ENCODE peak calls at places on chromosomes 1 and 21, in seven cellular contexts. F is GM12878, M is HCT116, I is H1, Y is SK-N-SH, A is HepG2, Z is K562. T is an unnamed sample.

GRCh38 chr1:204950353-204951001 is 79.8 kb downstream of the NFASC start:
- DNase-seq in F (no peak), M (no peak), I (no peak), Y (no peak), A (no peak), Z (no peak), T (no peak)

GRCh38 chr1:63004868-63005267 is 220.9 kb downstream of the ATG4C start:
- DNase-seq in F (no peak), M (peak; percentile 7), I (no peak), Y (peak; percentile 37), A (peak; percentile 3), Z (no peak), T (peak; percentile 43)

GRCh38 chr1:243266231-243266630 is 10.4 kb downstream of the SDCCAG8 start:
- DNase-seq in F (no peak), M (no peak), I (no peak), Y (no peak), A (no peak), Z (no peak), T (no peak)

GRCh38 chr1:59477286-59477685 is 180.4 kb downstream of the FGGY start:
- DNase-seq in F (no peak), M (peak; percentile 72), I (no peak), Y (no peak), A (no peak), Z (no peak), T (no peak)

GRCh38 chr1:33130297-33130696 is 49.3 kb downstream of the AZIN2 start:
- DNase-seq in F (no peak), M (no peak), I (no peak), Y (no peak), A (no peak), Z (no peak), T (no peak)

GRCh38 chr1:183228650-183229220 is 42.7 kb downstream of the LAMC2 start:
- DNase-seq in F (no peak), M (no peak), I (no peak), Y (no peak), A (peak; percentile 36), Z (no peak), T (no peak)

GRCh38 chr1:9275567-9276034 is 17.1 kb upstream of the SPSB1 start:
- DNase-seq in F (peak; percentile 59), M (peak; percentile 42), I (no peak), Y (no peak), A (peak; percentile 46), Z (peak; percentile 62), T (no peak)

GRCh38 chr1:25528881-25529517 is 14.4 kb upstream of the LDLRAP1 start:
- DNase-seq in F (no peak), M (no peak), I (no peak), Y (peak; percentile 59), A (no peak), Z (no peak), T (no peak)

GRCh38 chr1:232036161-232036942 is 409.8 kb downstream of the DISC1 start:
- DNase-seq in F (no peak), M (no peak), I (no peak), Y (no peak), A (no peak), Z (no peak), T (no peak)

GRCh38 chr1:39174400-39175081 is 30.0 kb upstream of the MACF1 start:
- DNase-seq in F (no peak), M (no peak), I (no peak), Y (no peak), A (no peak), Z (no peak), T (no peak)

GRCh38 chr1:99886841-99887240 is 36.7 kb downstream of the AGL start:
- DNase-seq in F (no peak), M (no peak), I (no peak), Y (no peak), A (no peak), Z (no peak), T (no peak)

GRCh38 chr1:19963636-19964035 is 15.8 kb downstream of the PLA2G2A start:
- DNase-seq in F (no peak), M (no peak), I (no peak), Y (no peak), A (no peak), Z (no peak), T (no peak)

GRCh38 chr1:5951846-5952410 is 40.3 kb downstream of the NPHP4 start:
- DNase-seq in F (no peak), M (no peak), I (no peak), Y (no peak), A (no peak), Z (no peak), T (no peak)

GRCh38 chr1:115404936-115405335 is 66.9 kb upstream of the NGF start:
- DNase-seq in F (no peak), M (no peak), I (no peak), Y (no peak), A (no peak), Z (no peak), T (no peak)

GRCh38 chr1:175278236-175278635 is 85.7 kb upstream of the KIAA0040 start:
- DNase-seq in F (no peak), M (no peak), I (no peak), Y (no peak), A (no peak), Z (no peak), T (no peak)

GRCh38 chr1:53541263-53541625 is 82.0 kb downstream of the DMRTB1 start:
- DNase-seq in F (no peak), M (no peak), I (no peak), Y (no peak), A (no peak), Z (no peak), T (no peak)

GRCh38 chr21:29152936-29153335 is 22.5 kb downstream of the MAP3K7CL start:
- DNase-seq in F (no peak), M (no peak), I (no peak), Y (no peak), A (no peak), Z (no peak), T (no peak)

GRCh38 chr1:173862769-173863223 is 5.0 kb downstream of the GAS5 start:
- DNase-seq in F (no peak), M (no peak), I (no peak), Y (no peak), A (no peak), Z (no peak), T (peak; percentile 41)

GRCh38 chr1:34907487-34908090 is 21.9 kb downstream of the DLGAP3 start:
- DNase-seq in F (no peak), M (no peak), I (no peak), Y (no peak), A (no peak), Z (peak; percentile 33), T (peak; percentile 43)

GRCh38 chr1:30718636-30719405 is 4.6 kb downstream of the MATN1 start:
- DNase-seq in F (peak; percentile 71), M (peak; percentile 91), I (peak; percentile 97), Y (peak; percentile 93), A (peak; percentile 84), Z (no peak), T (peak; percentile 96)

GRCh38 chr21:15293251-15293650 is 228.5 kb upstream of the NRIP1 start:
- DNase-seq in F (no peak), M (peak; percentile 15), I (no peak), Y (no peak), A (peak; percentile 30), Z (no peak), T (no peak)
- TF ChIP-seq JUND in F (no peak), M (no peak), I (peak; percentile 95), Y (peak; percentile 20), A (peak; percentile 48), Z (peak; percentile 95), T (peak; percentile 95)

DNA sequence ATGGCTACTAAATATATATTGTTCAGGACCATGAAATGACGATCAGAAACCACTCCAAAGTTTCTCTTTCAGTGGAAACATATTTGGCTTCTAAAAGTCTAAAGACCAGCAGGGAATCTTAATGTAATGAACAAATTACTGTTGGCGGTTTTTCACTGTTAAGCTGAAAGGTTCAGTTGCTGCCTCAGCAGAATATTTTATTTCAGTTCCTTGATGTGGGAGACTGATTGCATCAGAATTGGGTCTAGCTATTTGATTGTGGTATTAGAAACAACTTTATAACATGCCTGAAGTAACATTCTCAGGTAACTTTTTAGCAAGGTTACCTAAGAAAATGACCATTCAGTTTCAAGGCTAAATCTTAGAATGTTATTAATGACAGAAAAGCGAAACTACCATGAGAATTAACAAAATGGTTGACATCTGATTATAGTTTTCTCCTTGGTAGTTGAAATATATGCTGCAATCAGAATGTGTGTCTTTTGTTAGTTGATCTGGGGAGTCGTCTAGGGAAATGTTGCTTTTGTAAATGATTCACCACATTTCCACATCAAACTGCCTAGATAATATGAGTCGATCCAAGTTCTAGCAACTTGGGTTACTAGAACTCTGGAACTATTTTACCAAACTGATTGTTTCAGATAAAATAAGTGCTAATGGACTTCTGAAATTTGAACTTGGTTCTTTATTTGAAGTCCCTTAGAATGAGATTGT is 200.4 kb downstream of the HMCN1 start:
- DNase-seq in F (no peak), M (no peak), I (no peak), Y (no peak), A (no peak), Z (no peak), T (no peak)
- TF ChIP-seq JUND in F (no peak), M (no peak), I (no peak), Y (no peak), A (no peak), Z (no peak), T (no peak)

GRCh38 chr1:35929730-35930592 is 944 bp upstream of the AGO3 start:
- DNase-seq in F (no peak), M (peak; percentile 26), I (peak; percentile 55), Y (peak; percentile 60), A (peak; percentile 15), Z (peak; percentile 60), T (peak; percentile 44)
- TF ChIP-seq JUND in F (no peak), M (no peak), I (no peak), Y (no peak), A (no peak), Z (no peak), T (no peak)

GRCh38 chr1:181425566-181425965 is 57.8 kb upstream of the CACNA1E start:
- DNase-seq in F (no peak), M (no peak), I (no peak), Y (no peak), A (no peak), Z (no peak), T (no peak)

GRCh38 chr1:181429462-181429861 is 53.9 kb upstream of the CACNA1E start:
- DNase-seq in F (no peak), M (no peak), I (no peak), Y (no peak), A (no peak), Z (no peak), T (no peak)

GRCh38 chr1:181423301-181423918 is 59.9 kb upstream of the CACNA1E start:
- DNase-seq in F (no peak), M (peak; percentile 36), I (peak; percentile 62), Y (peak; percentile 51), A (peak; percentile 27), Z (peak; percentile 51), T (peak; percentile 79)

GRCh38 chr1:181430015-181430657 is 53.2 kb upstream of the CACNA1E start:
- DNase-seq in F (peak; percentile 79), M (no peak), I (no peak), Y (no peak), A (no peak), Z (no peak), T (no peak)

DNA sequence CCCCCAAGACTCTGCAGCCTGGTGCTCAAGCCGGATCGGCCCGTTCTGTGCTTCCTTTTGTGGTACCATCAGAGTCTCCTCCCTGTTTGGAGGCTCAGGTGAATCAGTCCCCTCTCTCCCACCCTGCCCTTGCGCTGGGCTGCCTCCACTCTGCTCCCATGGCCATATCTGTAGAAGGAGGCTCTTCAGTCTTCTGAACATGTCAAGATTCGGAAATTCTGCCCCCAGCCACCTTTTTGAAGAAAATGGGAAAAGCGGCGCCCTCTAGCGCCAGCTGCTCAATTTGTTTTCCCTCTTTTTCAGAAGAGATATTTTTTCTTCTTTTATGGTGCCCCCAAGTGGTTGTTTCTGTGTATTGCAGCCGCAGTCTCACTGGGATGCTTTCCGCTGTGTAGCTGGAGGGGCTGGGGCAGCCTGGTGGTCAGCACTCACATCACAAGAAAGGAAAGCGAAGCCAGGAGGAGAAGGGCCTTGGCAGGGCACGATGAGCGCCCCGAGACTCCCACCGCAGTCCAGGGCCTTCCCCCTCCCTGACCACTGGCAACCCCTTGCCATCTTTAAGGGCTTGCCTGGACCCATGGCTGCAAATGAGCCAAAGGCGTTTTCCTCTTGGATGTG is 58.4 kb upstream of the CACNA1E start:
- DNase-seq in F (no peak), M (peak; percentile 50), I (peak; percentile 94), Y (peak; percentile 79), A (peak; percentile 71), Z (peak; percentile 83), T (peak; percentile 48)
- TF ChIP-seq JUND in F (no peak), M (no peak), I (peak; percentile 69), Y (no peak), A (no peak), Z (no peak), T (no peak)

T was measured in T47D.